ENCODE peak calls at places on chromosomes 1 and 21, in nine cellular contexts. One of them, this sample, is unnamed.

GRCh38 chr1:1026599-1027413 is 6.9 kb downstream of the AGRN start:
- DNase-seq in kidney tubule cell: no peak
- DNase-seq in H54: no peak
- DNase-seq in NB4: no peak
- DNase-seq in iPS-NIHi11: no peak
- DNase-seq in AG10803: no peak
- DNase-seq in nucleus accumbens: no peak
- DNase-seq in tibial nerve: no peak
- DNase-seq in pancreas: no peak
- DNase-seq in this sample: no peak

GRCh38 chr21:14712121-14712520 is 166.0 kb upstream of the SAMSN1 start:
- DNase-seq in kidney tubule cell: no peak
- DNase-seq in H54: no peak
- DNase-seq in NB4: no peak
- DNase-seq in iPS-NIHi11: no peak
- DNase-seq in AG10803: no peak
- DNase-seq in nucleus accumbens: no peak
- DNase-seq in tibial nerve: no peak
- DNase-seq in pancreas: no peak
- DNase-seq in this sample: no peak

GRCh38 chr1:157597959-157598667 is at the start of gene FCRL4:
- DNase-seq in kidney tubule cell: peak; percentile 22
- DNase-seq in H54: no peak
- DNase-seq in NB4: peak; percentile 29
- DNase-seq in iPS-NIHi11: no peak
- DNase-seq in AG10803: no peak
- DNase-seq in nucleus accumbens: no peak
- DNase-seq in tibial nerve: no peak
- DNase-seq in pancreas: no peak
- DNase-seq in this sample: no peak

GRCh38 chr21:39674794-39675193 is 62.1 kb downstream of the B3GALT5 start:
- DNase-seq in kidney tubule cell: no peak
- DNase-seq in H54: no peak
- DNase-seq in NB4: no peak
- DNase-seq in iPS-NIHi11: no peak
- DNase-seq in AG10803: no peak
- DNase-seq in nucleus accumbens: no peak
- DNase-seq in tibial nerve: no peak
- DNase-seq in pancreas: no peak
- DNase-seq in this sample: no peak

GRCh38 chr1:10515627-10516026 is 40.9 kb downstream of the PEX14 start:
- DNase-seq in kidney tubule cell: peak; percentile 59
- DNase-seq in H54: no peak
- DNase-seq in NB4: peak; percentile 85
- DNase-seq in iPS-NIHi11: no peak
- DNase-seq in AG10803: no peak
- DNase-seq in nucleus accumbens: no peak
- DNase-seq in tibial nerve: no peak
- DNase-seq in pancreas: no peak
- DNase-seq in this sample: peak; percentile 16

GRCh38 chr1:56099766-56100165 is 479.6 kb downstream of the PLPP3 start:
- DNase-seq in kidney tubule cell: no peak
- DNase-seq in H54: no peak
- DNase-seq in NB4: no peak
- DNase-seq in iPS-NIHi11: no peak
- DNase-seq in AG10803: peak; percentile 79
- DNase-seq in nucleus accumbens: no peak
- DNase-seq in tibial nerve: no peak
- DNase-seq in pancreas: no peak
- DNase-seq in this sample: peak; percentile 48

GRCh38 chr1:42822833-42823392 is 5.7 kb upstream of the SVBP start:
- DNase-seq in kidney tubule cell: no peak
- DNase-seq in H54: no peak
- DNase-seq in NB4: peak; percentile 39
- DNase-seq in iPS-NIHi11: no peak
- DNase-seq in AG10803: peak; percentile 75
- DNase-seq in nucleus accumbens: no peak
- DNase-seq in tibial nerve: no peak
- DNase-seq in pancreas: no peak
- DNase-seq in this sample: no peak

GRCh38 chr1:94580367-94581115 is 39.0 kb upstream of the F3 start:
- DNase-seq in kidney tubule cell: no peak
- DNase-seq in H54: no peak
- DNase-seq in NB4: no peak
- DNase-seq in iPS-NIHi11: no peak
- DNase-seq in AG10803: peak; percentile 31
- DNase-seq in nucleus accumbens: no peak
- DNase-seq in tibial nerve: no peak
- DNase-seq in pancreas: no peak
- DNase-seq in this sample: no peak

GRCh38 chr1:95730986-95731385 is 497.0 kb downstream of the RWDD3 start:
- DNase-seq in kidney tubule cell: no peak
- DNase-seq in H54: no peak
- DNase-seq in NB4: no peak
- DNase-seq in iPS-NIHi11: no peak
- DNase-seq in AG10803: no peak
- DNase-seq in nucleus accumbens: no peak
- DNase-seq in tibial nerve: no peak
- DNase-seq in pancreas: no peak
- DNase-seq in this sample: no peak

GRCh38 chr1:232562855-232563510 is 67.0 kb downstream of the SIPA1L2 start:
- DNase-seq in kidney tubule cell: no peak
- DNase-seq in H54: no peak
- DNase-seq in NB4: no peak
- DNase-seq in iPS-NIHi11: no peak
- DNase-seq in AG10803: no peak
- DNase-seq in nucleus accumbens: no peak
- DNase-seq in tibial nerve: no peak
- DNase-seq in pancreas: no peak
- DNase-seq in this sample: peak; percentile 26

GRCh38 chr1:176643536-176643935 is 180.6 kb downstream of the PAPPA2 start:
- DNase-seq in kidney tubule cell: peak; percentile 47
- DNase-seq in H54: no peak
- DNase-seq in NB4: no peak
- DNase-seq in iPS-NIHi11: no peak
- DNase-seq in AG10803: peak; percentile 53
- DNase-seq in nucleus accumbens: no peak
- DNase-seq in tibial nerve: no peak
- DNase-seq in pancreas: no peak
- DNase-seq in this sample: no peak

GRCh38 chr21:35169574-35169973 is 120.5 kb upstream of the RUNX1 start:
- DNase-seq in kidney tubule cell: no peak
- DNase-seq in H54: no peak
- DNase-seq in NB4: no peak
- DNase-seq in iPS-NIHi11: no peak
- DNase-seq in AG10803: no peak
- DNase-seq in nucleus accumbens: no peak
- DNase-seq in tibial nerve: no peak
- DNase-seq in pancreas: no peak
- DNase-seq in this sample: no peak

GRCh38 chr1:159925713-159926066 is 383 bp upstream of the TAGLN2 start:
- DNase-seq in kidney tubule cell: peak; percentile 79
- DNase-seq in H54: peak; percentile 69
- DNase-seq in NB4: no peak
- DNase-seq in iPS-NIHi11: peak; percentile 61
- DNase-seq in AG10803: no peak
- DNase-seq in nucleus accumbens: no peak
- DNase-seq in tibial nerve: no peak
- DNase-seq in pancreas: no peak
- DNase-seq in this sample: no peak

GRCh38 chr1:23372481-23372880 is 2.8 kb upstream of the ZNF436 start:
- DNase-seq in kidney tubule cell: no peak
- DNase-seq in H54: no peak
- DNase-seq in NB4: no peak
- DNase-seq in iPS-NIHi11: no peak
- DNase-seq in AG10803: no peak
- DNase-seq in nucleus accumbens: no peak
- DNase-seq in tibial nerve: no peak
- DNase-seq in pancreas: peak; percentile 3
- DNase-seq in this sample: peak; percentile 32

GRCh38 chr1:67524143-67525052 is 94.2 kb upstream of the SERBP1 start:
- DNase-seq in kidney tubule cell: peak; percentile 76
- DNase-seq in H54: no peak
- DNase-seq in NB4: no peak
- DNase-seq in iPS-NIHi11: no peak
- DNase-seq in AG10803: peak; percentile 27
- DNase-seq in nucleus accumbens: no peak
- DNase-seq in tibial nerve: no peak
- DNase-seq in pancreas: no peak
- DNase-seq in this sample: no peak

GRCh38 chr1:89262643-89263042 is 10.0 kb downstream of the GBP5 start:
- DNase-seq in kidney tubule cell: peak; percentile 67
- DNase-seq in H54: peak; percentile 15
- DNase-seq in NB4: no peak
- DNase-seq in iPS-NIHi11: no peak
- DNase-seq in AG10803: peak; percentile 79
- DNase-seq in nucleus accumbens: no peak
- DNase-seq in tibial nerve: no peak
- DNase-seq in pancreas: no peak
- DNase-seq in this sample: peak; percentile 14

GRCh38 chr1:41661428-41662060 is 177.1 kb upstream of the EDN2 start:
- DNase-seq in kidney tubule cell: no peak
- DNase-seq in H54: no peak
- DNase-seq in NB4: peak; percentile 43
- DNase-seq in iPS-NIHi11: peak; percentile 34
- DNase-seq in AG10803: no peak
- DNase-seq in nucleus accumbens: no peak
- DNase-seq in tibial nerve: no peak
- DNase-seq in pancreas: peak; percentile 69
- DNase-seq in this sample: peak; percentile 53